ENCODE peak calls at places on chromosome 15, in nine cellular contexts. U is NT2/D1; O is heart left ventricle; A is keratinocyte; H is upper lobe of right lung; Y is endothelial cell of umbilical vein; V is right lobe of liver; D is Peyer's patch; W is naive thymus-derived CD4-positive, alpha-beta T cell. B is an unnamed sample.

GRCh38 chr15:76206325-76206976 is 104.8 kb downstream of the ETFA start:
- DNase-seq in U (no peak), O (peak; percentile 86), A (no peak), H (peak; percentile 80), Y (peak; percentile 71), V (peak; percentile 90), D (no peak), W (no peak), B (no peak)

GRCh38 chr15:74275957-74276356 is 39.8 kb downstream of the CCDC33 start:
- DNase-seq in U (no peak), O (no peak), A (no peak), H (no peak), Y (no peak), V (no peak), D (no peak), W (no peak), B (peak; percentile 64)

GRCh38 chr15:70188286-70188685 is 90.6 kb upstream of the TLE3 start:
- DNase-seq in U (no peak), O (no peak), A (no peak), H (peak; percentile 40), Y (no peak), V (no peak), D (no peak), W (no peak), B (no peak)

GRCh38 chr15:38642689-38643270 is 78.2 kb upstream of the RASGRP1 start:
- DNase-seq in U (no peak), O (no peak), A (no peak), H (no peak), Y (no peak), V (no peak), D (no peak), W (no peak), B (no peak)

GRCh38 chr15:67836477-67836876 is 3.4 kb downstream of the RNU6-1 start:
- DNase-seq in U (no peak), O (peak; percentile 54), A (no peak), H (no peak), Y (peak; percentile 52), V (no peak), D (peak; percentile 63), W (peak; percentile 59), B (peak; percentile 73)

GRCh38 chr15:67998599-67999122 is 55.5 kb upstream of the PIAS1 start:
- DNase-seq in U (no peak), O (no peak), A (peak; percentile 53), H (no peak), Y (no peak), V (no peak), D (peak; percentile 73), W (no peak), B (no peak)

GRCh38 chr15:80773122-80773551 is 6.0 kb upstream of the CEMIP start:
- DNase-seq in U (no peak), O (no peak), A (no peak), H (no peak), Y (no peak), V (no peak), D (no peak), W (no peak), B (no peak)

GRCh38 chr15:60844431-60845174 is 365.7 kb upstream of the ICE2 start:
- DNase-seq in U (no peak), O (no peak), A (no peak), H (no peak), Y (no peak), V (no peak), D (no peak), W (peak; percentile 87), B (no peak)

GRCh38 chr15:83449250-83449671 is 2.1 kb downstream of the SH3GL3 start:
- DNase-seq in U (no peak), O (no peak), A (no peak), H (no peak), Y (no peak), V (no peak), D (no peak), W (no peak), B (no peak)

GRCh38 chr15:60963557-60963956 is 265.5 kb downstream of the RORA start:
- DNase-seq in U (no peak), O (no peak), A (no peak), H (no peak), Y (no peak), V (no peak), D (no peak), W (no peak), B (no peak)

GRCh38 chr15:88623061-88623460 is 1.9 kb downstream of the AEN start:
- DNase-seq in U (no peak), O (no peak), A (peak; percentile 67), H (no peak), Y (peak; percentile 55), V (peak; percentile 17), D (no peak), W (no peak), B (peak; percentile 29)

GRCh38 chr15:98894312-98894711 is 113.3 kb downstream of the PGPEP1L start:
- DNase-seq in U (no peak), O (no peak), A (no peak), H (no peak), Y (no peak), V (no peak), D (no peak), W (no peak), B (no peak)

GRCh38 chr15:64782751-64783150 is 7.4 kb upstream of the RBPMS2 start:
- DNase-seq in U (no peak), O (no peak), A (no peak), H (no peak), Y (no peak), V (peak; percentile 78), D (no peak), W (no peak), B (no peak)

GRCh38 chr15:35496585-35496984 is 49.4 kb downstream of the DPH6 start:
- DNase-seq in U (no peak), O (no peak), A (no peak), H (no peak), Y (no peak), V (no peak), D (no peak), W (no peak), B (no peak)

GRCh38 chr15:59369597-59369996 is 3.1 kb downstream of the MYO1E start:
- DNase-seq in U (no peak), O (no peak), A (no peak), H (no peak), Y (no peak), V (no peak), D (no peak), W (no peak), B (no peak)

GRCh38 chr15:33115191-33115861 is 79.2 kb downstream of the FMN1 start:
- DNase-seq in U (no peak), O (no peak), A (no peak), H (no peak), Y (no peak), V (no peak), D (no peak), W (no peak), B (no peak)

GRCh38 chr15:54017911-54018310 is 39.7 kb downstream of the UNC13C start:
- DNase-seq in U (no peak), O (no peak), A (no peak), H (no peak), Y (no peak), V (no peak), D (no peak), W (no peak), B (no peak)

GRCh38 chr15:75203017-75203907 is 1.6 kb downstream of the C15orf39 start:
- DNase-seq in U (no peak), O (no peak), A (no peak), H (no peak), Y (peak; percentile 50), V (no peak), D (no peak), W (no peak), B (no peak)

GRCh38 chr15:85704021-85704420 is 90.7 kb downstream of the KLHL25 start:
- DNase-seq in U (no peak), O (no peak), A (no peak), H (no peak), Y (no peak), V (no peak), D (no peak), W (no peak), B (no peak)
- H3K4me1 ChIP-seq in U (no peaks in the 10 kb centered on the region), O (peaks cover 70% of the 10 kb centered on the region), A (no peaks in the 10 kb centered on the region), H (peaks cover 70% of the 10 kb centered on the region), Y (peaks cover 30% of the 10 kb centered on the region), V (peaks cover 8% of the 10 kb centered on the region), D (peaks cover 56% of the 10 kb centered on the region), W (peaks cover 67% of the 10 kb centered on the region), B (peaks cover 21% of the 10 kb centered on the region)

GRCh38 chr15:72562878-72563277 is 88.7 kb downstream of the ARIH1 start:
- DNase-seq in U (no peak), O (no peak), A (no peak), H (no peak), Y (no peak), V (no peak), D (no peak), W (no peak), B (no peak)

GRCh38 chr15:72566973-72567372 is 87.5 kb upstream of the GOLGA6B start:
- DNase-seq in U (no peak), O (no peak), A (no peak), H (no peak), Y (no peak), V (no peak), D (no peak), W (no peak), B (no peak)
- H3K36me3 ChIP-seq in U (peaks cover 75% of the 10 kb centered on the region), O (peaks cover 97% of the 10 kb centered on the region), A (peaks cover 15% of the 10 kb centered on the region), H (peaks cover 74% of the 10 kb centered on the region), Y (peaks cover 15% of the 10 kb centered on the region), V (peaks cover 19% of the 10 kb centered on the region), D (peaks cover 69% of the 10 kb centered on the region), W (peaks cover 11% of the 10 kb centered on the region), B (peaks cover 55% of the 10 kb centered on the region)

GRCh38 chr15:40085225-40085624 is 23.5 kb downstream of the BMF start:
- DNase-seq in U (no peak), O (no peak), A (no peak), H (no peak), Y (no peak), V (no peak), D (no peak), W (no peak), B (no peak)
- H3K4me1 ChIP-seq in U (peaks cover 37% of the 10 kb centered on the region), O (peaks cover 34% of the 10 kb centered on the region), A (peaks cover 11% of the 10 kb centered on the region), H (peaks cover 33% of the 10 kb centered on the region), Y (peaks cover 26% of the 10 kb centered on the region), V (no peaks in the 10 kb centered on the region), D (peaks cover 32% of the 10 kb centered on the region), W (no peaks in the 10 kb centered on the region), B (peaks cover 52% of the 10 kb centered on the region)

DNA sequence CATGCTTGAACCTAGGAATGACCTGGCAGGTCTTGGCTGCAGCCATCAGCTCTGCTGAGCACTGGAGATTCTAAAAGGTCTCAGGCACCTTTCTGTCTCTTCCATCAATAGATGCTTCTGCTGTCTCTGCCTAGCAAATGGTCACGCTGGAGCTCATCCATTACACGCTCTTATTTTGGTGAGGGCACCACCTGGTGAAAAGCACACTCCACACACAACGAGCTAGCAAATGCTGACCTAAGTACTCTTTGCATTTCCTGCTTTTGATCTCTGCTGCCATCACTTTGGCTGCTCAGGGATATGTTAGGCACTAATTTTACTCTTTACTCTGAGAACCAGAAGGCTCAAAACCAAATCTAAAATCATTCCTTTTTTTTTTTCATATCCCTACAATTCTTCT is 91.3 kb downstream of the RAB11A start:
- DNase-seq in U (no peak), O (no peak), A (no peak), H (no peak), Y (no peak), V (no peak), D (no peak), W (no peak), B (no peak)
- H3K36me3 ChIP-seq in U (no peaks in the 10 kb centered on the region), O (no peaks in the 10 kb centered on the region), A (no peaks in the 10 kb centered on the region), H (no peaks in the 10 kb centered on the region), Y (no peaks in the 10 kb centered on the region), V (no peaks in the 10 kb centered on the region), D (no peaks in the 10 kb centered on the region), W (no peaks in the 10 kb centered on the region), B (no peaks in the 10 kb centered on the region)